ENCODE peak calls at places on chromosomes 11 and 22, in four cellular contexts. I is A549, N is HCT116, U is GM12878. Z is an unnamed sample.

GRCh38 chr11:126543691-126544090 is 188.2 kb downstream of the ST3GAL4 start:
- DNase-seq in I (no peak), N (no peak), U (no peak), Z (no peak)

GRCh38 chr11:109303342-109303741 is 118.6 kb upstream of the C11orf87 start:
- DNase-seq in I (peak; percentile 11), N (no peak), U (no peak), Z (no peak)

GRCh38 chr11:133971871-133972270 is 15.1 kb upstream of the IGSF9B start:
- DNase-seq in I (no peak), N (no peak), U (no peak), Z (no peak)

GRCh38 chr11:17598700-17599459 is 51.8 kb downstream of the OTOG start:
- DNase-seq in I (peak; percentile 59), N (peak; percentile 24), U (peak; percentile 1), Z (peak; percentile 49)

GRCh38 chr22:27238935-27239510 is 562.5 kb downstream of the MN1 start:
- DNase-seq in I (peak; percentile 91), N (no peak), U (no peak), Z (no peak)

GRCh38 chr11:69666752-69667536 is 8.2 kb downstream of the LTO1 start:
- DNase-seq in I (no peak), N (no peak), U (no peak), Z (no peak)

GRCh38 chr11:70688142-70688541 is 289.8 kb downstream of the CTTN start:
- DNase-seq in I (no peak), N (no peak), U (no peak), Z (no peak)

GRCh38 chr22:46051646-46052045 is 74.7 kb upstream of the WNT7B start:
- DNase-seq in I (no peak), N (no peak), U (no peak), Z (no peak)

GRCh38 chr22:49646876-49647275 is 180.8 kb downstream of the BRD1 start:
- DNase-seq in I (no peak), N (no peak), U (no peak), Z (no peak)

GRCh38 chr22:24105661-24106060 is 75.6 kb upstream of the SUSD2 start:
- DNase-seq in I (no peak), N (no peak), U (no peak), Z (no peak)

GRCh38 chr11:34394771-34395300 is 37.0 kb upstream of the ABTB2 start:
- DNase-seq in I (no peak), N (no peak), U (no peak), Z (no peak)

GRCh38 chr22:32080904-32081303 is 37.8 kb downstream of the SLC5A1 start:
- DNase-seq in I (peak; percentile 60), N (peak; percentile 59), U (peak; percentile 7), Z (peak; percentile 42)

DNA sequence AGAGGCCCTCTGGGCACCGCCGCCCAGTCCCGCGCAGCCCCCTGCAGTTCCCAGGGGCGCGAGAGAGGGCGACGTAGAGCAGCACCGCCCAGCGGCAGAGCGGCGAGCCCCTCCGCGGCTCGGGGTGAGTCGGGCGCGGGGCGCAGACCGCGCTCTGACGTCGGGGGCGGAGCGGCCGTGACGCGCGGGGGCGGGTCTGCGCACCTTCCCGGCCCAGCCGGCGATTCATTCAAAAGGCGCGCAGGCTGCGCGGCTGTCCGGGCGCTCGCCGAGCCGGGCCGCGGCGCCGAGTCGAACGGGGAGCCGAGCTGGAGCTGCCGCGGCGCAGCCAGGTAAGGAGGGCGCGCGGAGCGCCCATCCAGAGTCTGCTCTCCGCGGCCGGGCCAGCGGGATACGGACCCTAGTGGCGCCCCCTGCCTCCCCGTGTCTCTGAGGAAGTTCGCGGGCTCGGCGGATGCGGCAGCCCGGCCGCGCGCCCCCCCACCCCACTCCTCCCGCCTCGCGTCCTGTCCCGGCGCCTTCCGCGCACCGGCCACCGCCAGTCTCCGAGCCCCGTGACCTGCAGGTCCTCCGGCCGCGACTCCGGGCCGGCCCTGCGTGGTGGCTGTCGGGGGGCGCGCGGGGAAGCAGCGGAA is at the start of gene RELT:
- DNase-seq in I (peak; percentile 91), N (peak; percentile 71), U (peak; percentile 65), Z (peak; percentile 86)
- TF ChIP-seq REST in I (no peak), N (no peak), U (peak; percentile 29), Z (peak; percentile 44)

GRCh38 chr11:98561216-98561615 is 459.5 kb upstream of the CNTN5 start:
- DNase-seq in I (no peak), N (no peak), U (no peak), Z (no peak)
- H3K4me3 ChIP-seq in I (no peak overlapping the region), N (no peak overlapping the region), U (no peak overlapping the region), Z (no peak overlapping the region)

GRCh38 chr11:78952866-78953265 is 378.2 kb upstream of the NARS2 start:
- DNase-seq in I (no peak), N (no peak), U (no peak), Z (no peak)
- TF ChIP-seq REST in I (no peak), N (no peak), U (no peak), Z (no peak)

DNA sequence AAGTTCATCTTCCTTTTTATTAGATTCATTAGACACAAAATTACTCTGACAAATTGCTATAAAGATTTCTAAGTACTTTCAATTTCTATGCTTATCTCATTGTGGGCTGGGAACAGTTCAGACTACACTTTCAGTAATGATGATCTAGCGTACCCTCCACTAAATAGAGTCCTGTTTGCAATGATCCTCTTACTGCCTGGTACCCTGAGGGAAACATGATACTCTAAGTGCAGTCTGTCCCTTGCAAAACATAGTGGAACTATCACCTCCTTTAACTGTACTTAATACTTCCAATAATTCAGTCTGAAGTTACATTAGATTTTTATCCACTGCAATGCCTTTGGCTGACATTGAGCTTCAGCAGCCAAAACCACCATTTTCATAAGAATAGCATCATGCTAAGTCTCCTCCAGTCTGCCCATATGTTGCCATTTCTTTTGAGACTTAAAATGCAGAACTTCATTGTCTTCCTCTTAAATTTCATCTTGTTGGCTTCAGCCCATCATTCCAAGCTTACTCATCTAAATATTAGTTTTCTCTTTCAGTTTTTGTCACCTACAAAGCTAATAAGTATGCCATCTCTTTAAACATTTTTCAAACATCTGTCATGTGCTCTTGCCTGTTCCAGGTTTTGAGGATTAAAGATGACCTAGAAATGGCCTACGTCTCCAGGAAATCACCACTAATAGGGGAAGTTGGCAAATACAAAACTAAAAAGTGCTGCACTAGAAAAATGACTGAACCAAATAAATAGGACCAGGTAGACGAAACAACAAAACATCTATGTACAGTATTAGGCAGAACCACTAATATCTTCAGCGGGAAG is 55.5 kb downstream of the PAK1 start:
- DNase-seq in I (no peak), N (no peak), U (no peak), Z (no peak)
- H3K4me3 ChIP-seq in I (no peak overlapping the region), N (no peak overlapping the region), U (peak overlapping the region; percentile 31), Z (no peak overlapping the region)